ENCODE peak calls at places on chromosomes 5 and 9, in nine cellular contexts. J is stimulated activated CD4-positive, alpha-beta T cell treated with anti-CD3 and anti-CD28 coated beads, Interleukin-4, amount 100 ng/mL, for 48 hours; S is Right ventricle myocardium inferior; V is Calu3; O is occipital lobe; R is nucleus accumbens; B is AG04450; H is ACHN; C is GM12865. E is an unnamed sample.

GRCh38 chr5:2996687-2997086 is 245.2 kb upstream of the IRX2 start:
- DNase-seq in J (no peak), S (no peak), O (no peak), B (no peak), C (no peak), H (no peak), V (no peak), R (no peak), E (no peak)

GRCh38 chr9:111034146-111034545 is 4.1 kb downstream of the LPAR1 start:
- DNase-seq in J (no peak), O (no peak), V (no peak), S (no peak), R (no peak), H (no peak), C (no peak), B (peak; percentile 59), E (no peak)

GRCh38 chr5:163789870-163790269 is 284.5 kb downstream of the MAT2B start:
- DNase-seq in R (no peak), C (no peak), V (no peak), J (no peak), H (no peak), B (no peak), S (no peak), O (no peak), E (no peak)

GRCh38 chr9:419571-420156 is 205.0 kb downstream of the DOCK8 start:
- DNase-seq in O (no peak), V (peak; percentile 40), C (no peak), B (no peak), R (no peak), J (no peak), H (no peak), S (no peak), E (no peak)

GRCh38 chr9:135488527-135488926 is 8.9 kb downstream of the PPP1R26 start:
- DNase-seq in J (no peak), O (no peak), B (no peak), H (no peak), R (no peak), S (no peak), V (no peak), C (no peak), E (no peak)

GRCh38 chr9:121824651-121825480 is 173.4 kb downstream of the DAB2IP start:
- DNase-seq in O (no peak), V (no peak), J (no peak), S (no peak), B (no peak), C (no peak), R (no peak), H (no peak), E (no peak)

GRCh38 chr9:126378761-126379160 is 52.1 kb downstream of the MVB12B start:
- DNase-seq in V (no peak), O (no peak), R (no peak), C (no peak), J (no peak), S (no peak), B (no peak), H (no peak), E (no peak)

GRCh38 chr9:92275541-92275940 is 18.0 kb downstream of the IARS1 start:
- DNase-seq in S (no peak), V (no peak), O (no peak), R (no peak), B (no peak), C (no peak), J (no peak), H (no peak), E (no peak)

GRCh38 chr5:35777358-35778087 is 79.2 kb upstream of the IL7R start:
- DNase-seq in V (peak; percentile 62), R (no peak), J (peak; percentile 65), O (no peak), H (peak; percentile 63), C (peak; percentile 84), S (no peak), B (peak; percentile 48), E (peak; percentile 69)

GRCh38 chr5:120014535-120014934 is 385.2 kb downstream of the FAM170A start:
- DNase-seq in H (no peak), V (no peak), C (no peak), S (no peak), B (no peak), O (no peak), R (no peak), J (no peak), E (no peak)

GRCh38 chr5:6633469-6634326 is 458 bp downstream of the SRD5A1 start:
- DNase-seq in O (no peak), S (peak; percentile 69), V (peak; percentile 45), C (no peak), H (peak; percentile 48), R (no peak), B (no peak), J (no peak), E (no peak)

GRCh38 chr5:61123145-61123544 is 39.1 kb downstream of the SMIM15 start:
- DNase-seq in R (no peak), V (no peak), O (no peak), J (no peak), B (no peak), H (no peak), C (no peak), S (no peak), E (no peak)

GRCh38 chr9:86604741-86605140 is 250.5 kb upstream of the TUT7 start:
- DNase-seq in V (no peak), J (no peak), S (no peak), B (no peak), R (no peak), O (no peak), C (no peak), H (no peak), E (no peak)

GRCh38 chr5:66821626-66822429 is 225.6 kb downstream of the MAST4 start:
- DNase-seq in J (no peak), V (no peak), B (no peak), O (no peak), S (no peak), R (no peak), H (no peak), C (no peak), E (no peak)

GRCh38 chr5:10534491-10535236 is 29.2 kb upstream of the ANKRD33B start:
- DNase-seq in V (no peak), S (no peak), H (no peak), R (no peak), O (no peak), J (no peak), B (no peak), C (no peak), E (no peak)

E was measured in body of pancreas.